ENCODE peak calls at places on chromosome 17, in seven cellular contexts. One of them, this sample, is unnamed. For H3K4me1, the result is how much of the 10 kb centered on the place peaks cover.

GRCh38 chr17:77330602-77331081 is 189.9 kb downstream of the SEC14L1 start:
- DNase-seq in right cardiac atrium: peak
- DNase-seq in naive thymus-derived CD4-positive, alpha-beta T cell: no peak
- DNase-seq in DND-41: no peak
- DNase-seq in GM23338: no peak
- DNase-seq in tibial artery: peak
- DNase-seq in endothelial cell of umbilical vein: no peak
- DNase-seq in this sample: no peak

GRCh38 chr17:1484586-1485310 is 7.7 kb downstream of the MYO1C start:
- DNase-seq in right cardiac atrium: peak
- DNase-seq in naive thymus-derived CD4-positive, alpha-beta T cell: peak
- DNase-seq in DND-41: peak
- DNase-seq in GM23338: peak
- DNase-seq in tibial artery: peak
- DNase-seq in endothelial cell of umbilical vein: peak
- DNase-seq in this sample: no peak

GRCh38 chr17:44610871-44611270 is 45.4 kb upstream of the MEIOC start:
- DNase-seq in right cardiac atrium: no peak
- DNase-seq in naive thymus-derived CD4-positive, alpha-beta T cell: no peak
- DNase-seq in DND-41: no peak
- DNase-seq in GM23338: no peak
- DNase-seq in tibial artery: no peak
- DNase-seq in endothelial cell of umbilical vein: peak
- DNase-seq in this sample: no peak

GRCh38 chr17:40553694-40554534 is 11.4 kb downstream of the CCR7 start:
- DNase-seq in right cardiac atrium: peak
- DNase-seq in naive thymus-derived CD4-positive, alpha-beta T cell: no peak
- DNase-seq in DND-41: peak
- DNase-seq in GM23338: no peak
- DNase-seq in tibial artery: peak
- DNase-seq in endothelial cell of umbilical vein: no peak
- DNase-seq in this sample: peak

GRCh38 chr17:72405662-72406230 is 284.9 kb downstream of the SOX9 start:
- DNase-seq in right cardiac atrium: no peak
- DNase-seq in naive thymus-derived CD4-positive, alpha-beta T cell: no peak
- DNase-seq in DND-41: no peak
- DNase-seq in GM23338: no peak
- DNase-seq in tibial artery: no peak
- DNase-seq in endothelial cell of umbilical vein: no peak
- DNase-seq in this sample: no peak

GRCh38 chr17:13593021-13593751 is 8.5 kb downstream of the HS3ST3A1 start:
- DNase-seq in right cardiac atrium: no peak
- DNase-seq in naive thymus-derived CD4-positive, alpha-beta T cell: no peak
- DNase-seq in DND-41: no peak
- DNase-seq in GM23338: no peak
- DNase-seq in tibial artery: no peak
- DNase-seq in endothelial cell of umbilical vein: no peak
- DNase-seq in this sample: no peak

GRCh38 chr17:9484789-9485188 is 90.8 kb downstream of the STX8 start:
- DNase-seq in right cardiac atrium: no peak
- DNase-seq in naive thymus-derived CD4-positive, alpha-beta T cell: no peak
- DNase-seq in DND-41: no peak
- DNase-seq in GM23338: no peak
- DNase-seq in tibial artery: no peak
- DNase-seq in endothelial cell of umbilical vein: no peak
- DNase-seq in this sample: no peak

GRCh38 chr17:40596261-40596919 is 31.1 kb upstream of the CCR7 start:
- DNase-seq in right cardiac atrium: no peak
- DNase-seq in naive thymus-derived CD4-positive, alpha-beta T cell: no peak
- DNase-seq in DND-41: no peak
- DNase-seq in GM23338: peak
- DNase-seq in tibial artery: no peak
- DNase-seq in endothelial cell of umbilical vein: no peak
- DNase-seq in this sample: no peak

GRCh38 chr17:80026359-80027042 is 9.2 kb downstream of the TBC1D16 start:
- DNase-seq in right cardiac atrium: peak
- DNase-seq in naive thymus-derived CD4-positive, alpha-beta T cell: no peak
- DNase-seq in DND-41: no peak
- DNase-seq in GM23338: no peak
- DNase-seq in tibial artery: peak
- DNase-seq in endothelial cell of umbilical vein: no peak
- DNase-seq in this sample: no peak

GRCh38 chr17:80779961-80780380 is 211.7 kb upstream of the CHMP6 start:
- DNase-seq in right cardiac atrium: peak
- DNase-seq in naive thymus-derived CD4-positive, alpha-beta T cell: no peak
- DNase-seq in DND-41: no peak
- DNase-seq in GM23338: no peak
- DNase-seq in tibial artery: peak
- DNase-seq in endothelial cell of umbilical vein: no peak
- DNase-seq in this sample: no peak

GRCh38 chr17:17508641-17509591 is 12.7 kb upstream of the RASD1 start:
- DNase-seq in right cardiac atrium: peak
- DNase-seq in naive thymus-derived CD4-positive, alpha-beta T cell: no peak
- DNase-seq in DND-41: no peak
- DNase-seq in GM23338: no peak
- DNase-seq in tibial artery: no peak
- DNase-seq in endothelial cell of umbilical vein: no peak
- DNase-seq in this sample: no peak

GRCh38 chr17:49230636-49231562 is at the start of gene PHOSPHO1:
- DNase-seq in right cardiac atrium: peak
- DNase-seq in naive thymus-derived CD4-positive, alpha-beta T cell: peak
- DNase-seq in DND-41: peak
- DNase-seq in GM23338: peak
- DNase-seq in tibial artery: peak
- DNase-seq in endothelial cell of umbilical vein: peak
- DNase-seq in this sample: peak

GRCh38 chr17:48244814-48245213 is 137.2 kb downstream of the SNX11 start:
- DNase-seq in right cardiac atrium: no peak
- DNase-seq in naive thymus-derived CD4-positive, alpha-beta T cell: no peak
- DNase-seq in DND-41: no peak
- DNase-seq in GM23338: no peak
- DNase-seq in tibial artery: no peak
- DNase-seq in endothelial cell of umbilical vein: no peak
- DNase-seq in this sample: peak

GRCh38 chr17:81891303-81891552 is 158 bp downstream of the ALYREF start:
- DNase-seq in right cardiac atrium: no peak
- DNase-seq in naive thymus-derived CD4-positive, alpha-beta T cell: no peak
- DNase-seq in DND-41: no peak
- DNase-seq in GM23338: no peak
- DNase-seq in tibial artery: no peak
- DNase-seq in endothelial cell of umbilical vein: no peak
- DNase-seq in this sample: no peak
- H3K4me3 ChIP-seq in right cardiac atrium: peak
- H3K4me3 ChIP-seq in naive thymus-derived CD4-positive, alpha-beta T cell: peak
- H3K4me3 ChIP-seq in DND-41: peak
- H3K4me3 ChIP-seq in GM23338: peak
- H3K4me3 ChIP-seq in tibial artery: peak
- H3K4me3 ChIP-seq in endothelial cell of umbilical vein: peak
- H3K4me3 ChIP-seq in this sample: peak

GRCh38 chr17:7550359-7550758 is 1.5 kb downstream of the TNFSF12 start:
- DNase-seq in right cardiac atrium: no peak
- DNase-seq in naive thymus-derived CD4-positive, alpha-beta T cell: no peak
- DNase-seq in DND-41: no peak
- DNase-seq in GM23338: no peak
- DNase-seq in tibial artery: no peak
- DNase-seq in endothelial cell of umbilical vein: no peak
- DNase-seq in this sample: no peak

GRCh38 chr17:7555320-7555948 is 3.1 kb upstream of the TNFSF13 start:
- DNase-seq in right cardiac atrium: no peak
- DNase-seq in naive thymus-derived CD4-positive, alpha-beta T cell: no peak
- DNase-seq in DND-41: no peak
- DNase-seq in GM23338: peak
- DNase-seq in tibial artery: no peak
- DNase-seq in endothelial cell of umbilical vein: no peak
- DNase-seq in this sample: no peak

GRCh38 chr17:7552621-7553051 is 3.8 kb downstream of the TNFSF12 start:
- DNase-seq in right cardiac atrium: no peak
- DNase-seq in naive thymus-derived CD4-positive, alpha-beta T cell: peak
- DNase-seq in DND-41: peak
- DNase-seq in GM23338: no peak
- DNase-seq in tibial artery: no peak
- DNase-seq in endothelial cell of umbilical vein: no peak
- DNase-seq in this sample: no peak

GRCh38 chr17:7551396-7551795 is 2.5 kb downstream of the TNFSF12 start:
- DNase-seq in right cardiac atrium: no peak
- DNase-seq in naive thymus-derived CD4-positive, alpha-beta T cell: no peak
- DNase-seq in DND-41: no peak
- DNase-seq in GM23338: no peak
- DNase-seq in tibial artery: no peak
- DNase-seq in endothelial cell of umbilical vein: no peak
- DNase-seq in this sample: no peak

DNA sequence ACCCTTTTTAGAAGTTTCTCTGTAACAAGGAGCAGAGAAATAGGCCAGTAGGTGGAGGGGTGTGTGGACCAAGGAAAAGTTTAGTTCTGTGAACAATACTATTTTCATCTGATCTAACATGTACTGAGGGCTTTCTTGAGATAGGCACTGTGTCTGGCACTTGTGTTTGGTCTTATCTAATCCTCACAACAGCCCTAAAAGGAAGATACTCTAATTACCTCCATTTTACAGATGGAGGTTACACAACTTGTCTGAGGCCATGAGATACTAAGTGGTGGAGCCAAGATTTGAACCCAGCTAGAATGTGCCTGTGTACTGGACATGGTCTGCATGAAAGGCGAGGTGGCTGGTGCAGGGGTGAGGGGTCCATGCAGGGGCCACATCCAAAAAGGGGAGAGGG is 4.5 kb downstream of the TNFSF12 start:
- DNase-seq in right cardiac atrium: no peak
- DNase-seq in naive thymus-derived CD4-positive, alpha-beta T cell: no peak
- DNase-seq in DND-41: no peak
- DNase-seq in GM23338: no peak
- DNase-seq in tibial artery: no peak
- DNase-seq in endothelial cell of umbilical vein: no peak
- DNase-seq in this sample: no peak
- H3K4me1 ChIP-seq in right cardiac atrium: under half
- H3K4me1 ChIP-seq in naive thymus-derived CD4-positive, alpha-beta T cell: under half
- H3K4me1 ChIP-seq in DND-41: under half
- H3K4me1 ChIP-seq in GM23338: under half
- H3K4me1 ChIP-seq in tibial artery: under half
- H3K4me1 ChIP-seq in endothelial cell of umbilical vein: under half
- H3K4me1 ChIP-seq in this sample: under half

DNA sequence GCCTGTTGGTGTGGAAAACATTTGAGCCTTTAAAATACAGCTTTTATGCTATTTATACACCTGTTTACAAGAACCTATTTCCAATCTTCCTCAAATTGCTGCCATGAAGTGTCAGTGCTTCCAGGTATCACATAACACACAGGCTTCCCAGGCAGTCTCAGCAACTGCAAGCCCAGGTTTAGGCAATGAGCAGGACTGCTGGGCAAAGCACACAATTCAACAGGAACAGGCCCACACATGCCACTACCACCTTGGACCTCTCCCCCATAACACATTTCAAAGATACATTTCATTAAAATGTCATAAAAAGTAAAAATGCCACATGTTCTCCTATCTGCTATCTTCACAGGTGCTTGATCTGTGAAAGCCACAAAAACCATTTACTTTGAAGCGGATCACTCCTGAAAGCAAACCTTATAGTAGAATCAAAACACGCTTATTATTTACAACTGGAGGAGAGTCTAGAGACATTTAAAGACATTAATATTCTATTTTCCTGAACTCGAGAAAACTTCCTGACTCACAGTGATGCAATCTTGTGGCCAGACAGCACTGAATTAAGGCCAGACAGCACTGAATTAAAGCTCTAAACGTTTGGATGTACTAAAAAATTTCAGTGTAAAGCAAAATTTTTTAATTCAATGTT is 31.5 kb downstream of the ANKFY1 start:
- DNase-seq in right cardiac atrium: no peak
- DNase-seq in naive thymus-derived CD4-positive, alpha-beta T cell: peak
- DNase-seq in DND-41: no peak
- DNase-seq in GM23338: no peak
- DNase-seq in tibial artery: no peak
- DNase-seq in endothelial cell of umbilical vein: no peak
- DNase-seq in this sample: no peak
- H3K27ac ChIP-seq in right cardiac atrium: peak
- H3K27ac ChIP-seq in naive thymus-derived CD4-positive, alpha-beta T cell: no peak
- H3K27ac ChIP-seq in DND-41: no peak
- H3K27ac ChIP-seq in GM23338: peak
- H3K27ac ChIP-seq in tibial artery: peak
- H3K27ac ChIP-seq in endothelial cell of umbilical vein: no peak
- H3K27ac ChIP-seq in this sample: no peak

DNA sequence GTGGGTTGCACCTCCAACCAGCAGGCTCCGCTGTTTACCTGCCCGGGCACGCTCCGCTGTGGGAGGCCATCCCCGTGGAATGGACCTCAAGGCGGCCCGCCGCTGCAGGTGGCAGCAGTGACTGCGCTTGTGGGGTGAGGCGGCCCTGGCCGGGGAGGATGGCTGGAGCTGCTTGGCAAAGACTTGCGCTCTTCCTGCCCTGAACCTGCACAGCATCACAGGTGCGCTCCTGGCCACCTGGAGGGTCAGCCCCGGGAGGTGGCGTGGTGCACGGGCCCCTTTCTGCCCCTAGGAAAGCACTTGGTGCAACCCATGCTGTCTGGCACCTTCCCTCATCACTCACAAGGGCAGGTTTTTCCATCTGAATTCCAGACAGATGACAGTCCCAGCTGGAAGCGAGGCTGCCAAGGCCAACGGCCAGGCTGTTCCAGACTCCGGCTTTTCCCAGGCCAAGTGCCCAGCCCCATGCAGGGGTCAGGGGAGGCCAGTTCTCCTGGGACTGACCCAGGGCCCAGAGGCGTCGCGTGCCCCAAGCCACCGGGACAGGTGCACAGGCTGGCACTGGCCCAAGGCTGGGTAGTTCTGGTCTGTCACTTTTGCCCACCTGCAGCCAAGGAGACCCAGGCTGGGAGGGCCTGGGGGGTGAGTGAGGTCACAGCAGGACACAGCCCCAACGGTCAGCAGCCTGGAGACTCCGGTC is 13.3 kb downstream of the UTS2R start:
- DNase-seq in right cardiac atrium: peak
- DNase-seq in naive thymus-derived CD4-positive, alpha-beta T cell: no peak
- DNase-seq in DND-41: no peak
- DNase-seq in GM23338: peak
- DNase-seq in tibial artery: peak
- DNase-seq in endothelial cell of umbilical vein: no peak
- DNase-seq in this sample: peak
- H3K4me3 ChIP-seq in right cardiac atrium: no peak
- H3K4me3 ChIP-seq in naive thymus-derived CD4-positive, alpha-beta T cell: no peak
- H3K4me3 ChIP-seq in DND-41: no peak
- H3K4me3 ChIP-seq in GM23338: no peak
- H3K4me3 ChIP-seq in tibial artery: no peak
- H3K4me3 ChIP-seq in endothelial cell of umbilical vein: no peak
- H3K4me3 ChIP-seq in this sample: no peak

DNA sequence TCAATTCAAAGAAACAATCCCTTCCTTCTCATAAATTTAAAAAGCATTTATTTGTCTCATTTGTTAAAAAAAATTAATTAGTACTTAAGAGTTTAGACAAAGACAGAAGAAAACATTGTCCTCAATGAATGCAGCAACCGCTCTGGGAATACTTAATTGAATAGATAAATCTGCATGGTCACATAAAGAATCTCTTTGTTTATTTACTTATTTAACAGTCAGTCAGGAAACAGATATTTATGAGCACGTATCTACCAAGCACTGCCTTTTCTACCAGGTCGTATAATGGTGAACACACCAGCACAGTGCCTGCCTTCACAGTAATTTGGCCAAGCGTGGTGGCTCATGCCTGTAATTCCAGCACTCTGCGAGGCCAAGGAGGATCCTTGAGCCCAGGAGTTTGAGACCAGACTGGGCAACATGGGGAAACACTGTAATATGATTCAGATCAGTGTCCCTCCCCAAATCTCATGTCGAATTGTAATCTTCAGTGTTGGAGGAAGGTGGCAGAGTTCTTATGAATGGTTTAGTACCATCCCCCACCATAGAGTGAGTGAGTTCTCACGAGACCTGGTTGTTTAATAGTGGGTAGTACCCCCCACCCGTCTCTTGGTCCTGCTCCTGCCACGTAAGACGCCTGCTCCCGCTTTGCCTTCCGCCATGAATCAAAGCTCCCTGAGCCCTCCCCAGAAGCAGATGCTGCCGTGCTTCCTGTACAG is 8.1 kb downstream of the WIPI1 start:
- DNase-seq in right cardiac atrium: no peak
- DNase-seq in naive thymus-derived CD4-positive, alpha-beta T cell: no peak
- DNase-seq in DND-41: no peak
- DNase-seq in GM23338: no peak
- DNase-seq in tibial artery: peak
- DNase-seq in endothelial cell of umbilical vein: no peak
- DNase-seq in this sample: no peak
- H3K4me1 ChIP-seq in right cardiac atrium: under half
- H3K4me1 ChIP-seq in naive thymus-derived CD4-positive, alpha-beta T cell: under half
- H3K4me1 ChIP-seq in DND-41: under half
- H3K4me1 ChIP-seq in GM23338: under half
- H3K4me1 ChIP-seq in tibial artery: under half
- H3K4me1 ChIP-seq in endothelial cell of umbilical vein: under half
- H3K4me1 ChIP-seq in this sample: under half

This sample was measured in SJSA1.